ENCODE peak calls at places on chromosomes 2 and 18, in ten cellular contexts. D is GM23248; I is CD8-positive, alpha-beta T cell; J is A549; M is neural progenitor cell; Q is adrenal gland; X is naive thymus-derived CD4-positive, alpha-beta T cell; S is left ventricle myocardium inferior; G is heart right ventricle; P is sigmoid colon. T is an unnamed sample. For H3K4me1, the result is how much of the 10 kb centered on the place peaks cover.

GRCh38 chr18:55083461-55083860 is 124.2 kb upstream of the CCDC68 start:
- DNase-seq in Q (no peak), G (no peak), J (no peak), S (no peak), P (no peak), D (peak), X (no peak), I (no peak), M (no peak), T (no peak)

GRCh38 chr2:158153270-158154015 is 51.8 kb downstream of the UPP2 start:
- DNase-seq in P (no peak), I (no peak), X (no peak), J (no peak), G (no peak), S (no peak), D (no peak), M (no peak), Q (no peak), T (no peak)

GRCh38 chr2:183284606-183285005 is 160.4 kb downstream of the NUP35 start:
- DNase-seq in Q (no peak), J (no peak), D (peak), M (no peak), P (no peak), I (no peak), G (no peak), X (no peak), S (no peak), T (no peak)

GRCh38 chr2:45898819-45899218 is 247.3 kb downstream of the PRKCE start:
- DNase-seq in J (no peak), I (no peak), G (no peak), Q (peak), M (no peak), S (peak), D (no peak), X (no peak), P (no peak), T (no peak)

GRCh38 chr2:102434655-102435381 is 11.9 kb downstream of the IL18RAP start:
- DNase-seq in D (no peak), S (no peak), X (no peak), M (no peak), G (no peak), J (no peak), I (no peak), P (no peak), Q (no peak), T (no peak)

GRCh38 chr2:204223544-204223943 is 287.0 kb downstream of the ICOS start:
- DNase-seq in P (no peak), M (no peak), Q (no peak), G (no peak), S (no peak), D (no peak), X (no peak), I (no peak), J (no peak), T (no peak)

GRCh38 chr2:119301413-119301812 is 65.2 kb downstream of the C2orf76 start:
- DNase-seq in X (no peak), Q (no peak), M (peak), P (no peak), J (no peak), G (no peak), D (peak), I (no peak), S (no peak), T (no peak)

GRCh38 chr2:121356058-121356640 is 71.1 kb upstream of the TFCP2L1 start:
- DNase-seq in S (no peak), G (no peak), D (peak), M (peak), Q (no peak), P (peak), X (no peak), J (peak), I (no peak), T (no peak)

GRCh38 chr2:151243468-151243867 is 18.2 kb downstream of the RBM43 start:
- DNase-seq in G (no peak), D (no peak), I (no peak), Q (no peak), S (no peak), P (no peak), M (no peak), X (no peak), J (no peak), T (no peak)

GRCh38 chr18:36460324-36460850 is 162.9 kb downstream of the FHOD3 start:
- DNase-seq in J (no peak), G (no peak), S (no peak), P (no peak), X (no peak), M (no peak), Q (no peak), I (no peak), D (no peak), T (no peak)

GRCh38 chr2:222756951-222757645 is 85.6 kb downstream of the MOGAT1 start:
- DNase-seq in I (no peak), P (no peak), X (no peak), S (no peak), D (peak), Q (no peak), J (peak), M (no peak), G (no peak), T (no peak)

GRCh38 chr2:225725726-225726125 is 326.2 kb downstream of the NYAP2 start:
- DNase-seq in I (no peak), Q (no peak), X (no peak), J (no peak), M (no peak), G (no peak), P (no peak), D (no peak), S (no peak), T (no peak)

GRCh38 chr2:214130115-214130514 is 280.7 kb upstream of the VWC2L start:
- DNase-seq in Q (no peak), J (no peak), S (no peak), X (no peak), D (no peak), P (no peak), M (no peak), I (no peak), G (no peak), T (no peak)

GRCh38 chr18:59502222-59502898 is 143.3 kb upstream of the LMAN1 start:
- DNase-seq in P (peak), S (peak), I (no peak), D (peak), G (no peak), J (no peak), M (no peak), X (no peak), Q (no peak), T (no peak)

GRCh38 chr2:46805401-46805951 is 110.1 kb downstream of the MCFD2 start:
- DNase-seq in I (no peak), P (peak), Q (peak), D (no peak), G (no peak), J (no peak), M (no peak), X (no peak), S (no peak), T (no peak)

GRCh38 chr2:85237849-85238570 is 89.8 kb downstream of the TGOLN2 start:
- DNase-seq in J (no peak), G (no peak), S (no peak), X (no peak), D (no peak), M (peak), Q (no peak), P (no peak), I (no peak), T (peak)

GRCh38 chr2:174535083-174535482 is 48.3 kb upstream of the GPR155 start:
- DNase-seq in M (no peak), Q (no peak), X (no peak), I (no peak), D (no peak), G (no peak), J (no peak), P (no peak), S (no peak), T (no peak)

GRCh38 chr2:196252408-196253114 is 81.2 kb upstream of the STK17B start:
- DNase-seq in P (no peak), X (no peak), I (no peak), M (no peak), J (no peak), S (no peak), D (peak), Q (no peak), G (no peak), T (no peak)

GRCh38 chr2:182715121-182715895 is 749 bp upstream of the DNAJC10 start:
- DNase-seq in M (no peak), G (no peak), S (no peak), P (no peak), I (no peak), X (no peak), J (peak), Q (no peak), D (peak), T (no peak)

GRCh38 chr18:9811978-9812377 is 73.8 kb upstream of the TXNDC2 start:
- DNase-seq in I (no peak), M (no peak), Q (no peak), G (no peak), D (no peak), P (no peak), S (no peak), J (no peak), X (no peak), T (no peak)

GRCh38 chr2:234690569-234691225 is 193.8 kb upstream of the ARL4C start:
- DNase-seq in S (no peak), D (peak), P (no peak), X (no peak), J (no peak), G (no peak), M (peak), Q (peak), I (no peak), T (no peak)

GRCh38 chr2:65320042-65320711 is 92.5 kb downstream of the ACTR2 start:
- DNase-seq in G (peak), J (peak), S (no peak), I (no peak), M (no peak), X (no peak), P (no peak), Q (peak), D (peak), T (no peak)

GRCh38 chr2:226514895-226515294 is 284.7 kb downstream of the IRS1 start:
- DNase-seq in Q (no peak), J (peak), I (no peak), G (no peak), S (no peak), M (no peak), X (no peak), D (peak), P (no peak), T (no peak)

GRCh38 chr2:25981596-25982272 is 563 bp downstream of the KIF3C start:
- DNase-seq in Q (peak), X (peak), P (no peak), I (no peak), G (peak), J (no peak), M (peak), D (peak), S (no peak), T (peak)

GRCh38 chr18:57728941-57729511 is 74.1 kb downstream of the ATP8B1 start:
- DNase-seq in X (no peak), G (no peak), D (peak), I (no peak), Q (no peak), P (no peak), M (no peak), S (no peak), J (no peak), T (no peak)

GRCh38 chr2:224807153-224807964 is 91.2 kb upstream of the CCDC195 start:
- DNase-seq in Q (no peak), M (no peak), D (no peak), P (no peak), I (no peak), S (no peak), G (no peak), J (no peak), X (no peak), T (no peak)

GRCh38 chr2:83224591-83224990 is 1234.5 kb downstream of the SUCLG1 start:
- DNase-seq in M (no peak), Q (no peak), J (no peak), S (no peak), D (no peak), I (no peak), G (no peak), P (no peak), X (no peak), T (no peak)

GRCh38 chr2:74908763-74909444 is 49.5 kb upstream of the POLE4 start:
- DNase-seq in P (no peak), I (no peak), G (no peak), Q (no peak), S (no peak), X (no peak), M (peak), J (no peak), D (peak), T (no peak)

GRCh38 chr2:180570864-180571263 is 409.5 kb upstream of the UBE2E3 start:
- DNase-seq in S (no peak), I (no peak), G (no peak), Q (no peak), X (no peak), P (no peak), M (no peak), J (no peak), D (no peak), T (no peak)

GRCh38 chr2:186347472-186347871 is 138.6 kb upstream of the ZC3H15 start:
- DNase-seq in P (no peak), X (no peak), J (no peak), Q (no peak), S (no peak), G (no peak), I (no peak), M (no peak), D (peak), T (no peak)

GRCh38 chr2:110852051-110852450 is 119.7 kb downstream of the ACOXL start:
- DNase-seq in X (no peak), M (no peak), I (no peak), G (no peak), Q (no peak), J (no peak), D (no peak), P (no peak), S (no peak), T (no peak)

GRCh38 chr2:238412067-238412767 is 14.5 kb upstream of the ASB1 start:
- DNase-seq in D (no peak), S (no peak), P (no peak), M (no peak), I (no peak), G (no peak), J (no peak), X (no peak), Q (no peak), T (no peak)

GRCh38 chr2:238407566-238407965 is 19.2 kb upstream of the ASB1 start:
- DNase-seq in I (no peak), M (no peak), J (no peak), D (no peak), G (no peak), P (no peak), Q (no peak), S (no peak), X (no peak), T (no peak)

GRCh38 chr2:238408615-238409340 is 17.9 kb upstream of the ASB1 start:
- DNase-seq in I (no peak), D (no peak), J (no peak), X (no peak), M (no peak), Q (no peak), G (no peak), P (no peak), S (no peak), T (no peak)

GRCh38 chr2:238406998-238407285 is 19.8 kb upstream of the ASB1 start:
- DNase-seq in D (no peak), I (no peak), X (no peak), G (no peak), S (no peak), Q (no peak), M (no peak), P (no peak), J (no peak), T (no peak)

GRCh38 chr2:238409341-238410200 is 17.2 kb upstream of the ASB1 start:
- DNase-seq in X (no peak), D (no peak), I (no peak), G (no peak), J (no peak), P (no peak), S (no peak), Q (no peak), M (peak), T (no peak)
- H3K4me3 ChIP-seq in X (no peak), D (no peak), I (no peak), G (no peak), J (no peak), P (no peak), S (no peak), Q (no peak), M (no peak), T (no peak)

GRCh38 chr18:3273042-3273441 is 11.1 kb downstream of the MYL12B start:
- DNase-seq in I (no peak), G (no peak), J (no peak), M (no peak), Q (no peak), S (no peak), X (no peak), P (no peak), D (no peak), T (no peak)

GRCh38 chr18:3268306-3268705 is 6.4 kb downstream of the MYL12B start:
- DNase-seq in G (no peak), I (no peak), P (no peak), M (no peak), X (no peak), S (no peak), D (no peak), Q (no peak), J (no peak), T (no peak)

GRCh38 chr18:3266062-3266608 is 4.2 kb downstream of the MYL12B start:
- DNase-seq in D (no peak), Q (peak), X (no peak), J (no peak), P (no peak), M (no peak), I (no peak), S (no peak), G (no peak), T (no peak)

GRCh38 chr18:3269241-3269640 is 7.3 kb downstream of the MYL12B start:
- DNase-seq in Q (no peak), D (peak), M (no peak), J (no peak), S (no peak), I (no peak), X (no peak), P (no peak), G (no peak), T (no peak)

DNA sequence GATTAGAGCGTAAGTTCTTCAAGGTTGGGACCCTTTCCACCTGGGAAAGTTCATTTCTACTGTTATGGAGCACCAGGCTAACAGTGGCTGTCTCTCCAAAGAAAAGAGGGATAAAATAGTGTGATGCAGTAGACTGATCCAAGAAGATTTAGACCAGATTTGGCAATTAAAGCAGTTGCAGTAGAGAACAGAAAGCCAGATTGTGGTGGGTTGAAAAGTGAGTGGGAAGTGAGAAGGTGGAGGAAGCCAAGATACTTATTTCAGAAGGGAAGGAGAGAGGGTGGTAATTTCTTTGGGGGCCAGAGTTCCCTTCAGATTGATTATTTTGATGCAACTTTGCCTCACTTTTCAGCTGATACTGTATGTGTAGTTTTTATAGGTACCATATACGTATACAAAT is 8.0 kb downstream of the MYL12B start:
- DNase-seq in I (no peak), G (no peak), D (no peak), S (no peak), J (no peak), P (no peak), M (no peak), Q (no peak), X (no peak), T (no peak)
- H3K4me1 ChIP-seq in I (under half), G (half or more), D (half or more), S (half or more), J (half or more), P (under half), M (under half), Q (under half), X (half or more), T (half or more)

GRCh38 chr2:241065355-241065803 is 36.7 kb downstream of the MTERF4 start:
- DNase-seq in S (no peak), X (no peak), D (no peak), J (no peak), M (no peak), Q (no peak), I (no peak), G (no peak), P (peak), T (no peak)

GRCh38 chr2:241063587-241063986 is 38.5 kb downstream of the MTERF4 start:
- DNase-seq in M (no peak), P (no peak), X (no peak), I (no peak), D (no peak), J (no peak), Q (peak), G (no peak), S (no peak), T (no peak)

GRCh38 chr2:241064802-241065354 is 37.2 kb downstream of the MTERF4 start:
- DNase-seq in J (no peak), Q (no peak), G (no peak), X (no peak), M (no peak), I (no peak), P (no peak), S (no peak), D (no peak), T (no peak)

GRCh38 chr2:241063093-241063551 is 39.0 kb downstream of the MTERF4 start:
- DNase-seq in S (no peak), G (no peak), M (no peak), Q (peak), I (no peak), D (no peak), P (peak), J (no peak), X (no peak), T (no peak)

GRCh38 chr2:241064008-241064801 is 37.9 kb downstream of the MTERF4 start:
- DNase-seq in G (peak), X (no peak), P (peak), I (peak), M (no peak), S (no peak), D (no peak), J (peak), Q (peak), T (peak)
- H3K4me3 ChIP-seq in G (no peak), X (no peak), P (no peak), I (peak), M (no peak), S (peak), D (no peak), J (peak), Q (no peak), T (no peak)

GRCh38 chr2:127649684-127650040 is 3.7 kb downstream of the GPR17 start:
- DNase-seq in I (peak), D (peak), Q (peak), P (peak), S (no peak), X (peak), G (peak), M (peak), J (peak), T (peak)

GRCh38 chr2:127651987-127652550 is 6.1 kb downstream of the GPR17 start:
- DNase-seq in S (peak), G (peak), P (peak), M (no peak), X (no peak), D (no peak), Q (no peak), J (no peak), I (no peak), T (peak)

GRCh38 chr2:127651381-127651809 is 5.4 kb downstream of the GPR17 start:
- DNase-seq in S (peak), J (no peak), M (no peak), X (no peak), Q (no peak), G (peak), D (no peak), P (peak), I (no peak), T (peak)

GRCh38 chr2:127650041-127650784 is 4.3 kb downstream of the GPR17 start:
- DNase-seq in S (peak), M (no peak), J (no peak), Q (no peak), P (peak), D (peak), X (no peak), G (peak), I (no peak), T (peak)

DNA sequence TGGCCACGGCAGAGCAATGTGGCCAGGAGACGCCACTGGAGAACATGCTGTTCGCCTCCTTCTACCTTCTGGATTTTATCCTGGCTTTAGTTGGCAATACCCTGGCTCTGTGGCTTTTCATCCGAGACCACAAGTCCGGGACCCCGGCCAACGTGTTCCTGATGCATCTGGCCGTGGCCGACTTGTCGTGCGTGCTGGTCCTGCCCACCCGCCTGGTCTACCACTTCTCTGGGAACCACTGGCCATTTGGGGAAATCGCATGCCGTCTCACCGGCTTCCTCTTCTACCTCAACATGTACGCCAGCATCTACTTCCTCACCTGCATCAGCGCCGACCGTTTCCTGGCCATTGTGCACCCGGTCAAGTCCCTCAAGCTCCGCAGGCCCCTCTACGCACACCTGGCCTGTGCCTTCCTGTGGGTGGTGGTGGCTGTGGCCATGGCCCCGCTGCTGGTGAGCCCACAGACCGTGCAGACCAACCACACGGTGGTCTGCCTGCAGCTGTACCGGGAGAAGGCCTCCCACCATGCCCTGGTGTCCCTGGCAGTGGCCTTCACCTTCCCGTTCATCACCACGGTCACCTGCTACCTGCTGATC is 4.9 kb downstream of the GPR17 start:
- DNase-seq in Q (no peak), I (no peak), G (peak), M (no peak), X (no peak), D (peak), P (no peak), J (no peak), S (peak), T (no peak)
- H3K4me1 ChIP-seq in Q (under half), I (under half), G (half or more), M (under half), X (under half), D (under half), P (half or more), J (under half), S (half or more), T (under half)